ENCODE peak calls at places on chromosomes 6 and 20, in four cellular contexts. M, F, I and T are unnamed samples.

GRCh38 chr20:57999465-58000111 is 228.9 kb downstream of the ANKRD60 start:
- DNase-seq in M (no peak), F (peak), I (no peak), T (no peak)

GRCh38 chr6:162973141-162973872 is 245.5 kb downstream of the PACRG start:
- DNase-seq in I (no peak), M (no peak), F (no peak), T (peak)

GRCh38 chr20:32607324-32607723 is 22.2 kb upstream of the NOL4L start:
- DNase-seq in I (no peak), F (no peak), M (no peak), T (no peak)

GRCh38 chr6:159541296-159541695 is 151.7 kb downstream of the SOD2 start:
- DNase-seq in M (no peak), I (no peak), F (no peak), T (no peak)

GRCh38 chr6:15299430-15300131 is 53.7 kb downstream of the JARID2 start:
- DNase-seq in F (peak), M (peak), I (no peak), T (peak)

GRCh38 chr20:35698298-35699126 is 640 bp downstream of the NFS1 start:
- DNase-seq in M (peak), F (peak), I (no peak), T (no peak)

GRCh38 chr6:14903176-14904088 is 342.4 kb upstream of the JARID2 start:
- DNase-seq in I (no peak), F (no peak), M (peak), T (no peak)

GRCh38 chr20:4989570-4989969 is 11.7 kb downstream of the SLC23A2 start:
- DNase-seq in I (no peak), M (no peak), F (no peak), T (no peak)

GRCh38 chr6:79158856-79159516 is 75.5 kb downstream of the HMGN3 start:
- DNase-seq in F (no peak), M (no peak), I (no peak), T (no peak)

GRCh38 chr20:59850018-59850641 is 83.3 kb downstream of the SYCP2 start:
- DNase-seq in I (no peak), M (no peak), F (no peak), T (no peak)

GRCh38 chr6:138278326-138278725 is 60.0 kb upstream of the PBOV1 start:
- DNase-seq in M (no peak), I (no peak), F (peak), T (no peak)

GRCh38 chr6:132978685-132979084 is 164.3 kb downstream of the RPS12 start:
- DNase-seq in I (no peak), F (no peak), M (no peak), T (no peak)

GRCh38 chr6:75118925-75119515 is 86.8 kb downstream of the COL12A1 start:
- DNase-seq in M (no peak), F (no peak), I (no peak), T (no peak)

GRCh38 chr6:40671338-40672050 is 84.3 kb upstream of the LRFN2 start:
- DNase-seq in I (no peak), M (no peak), F (no peak), T (no peak)

GRCh38 chr6:121651420-121651819 is 216.0 kb downstream of the GJA1 start:
- DNase-seq in F (no peak), M (no peak), I (no peak), T (no peak)

GRCh38 chr6:140269766-140270165 is 895.3 kb upstream of the CITED2 start:
- DNase-seq in I (no peak), M (no peak), F (no peak), T (no peak)

GRCh38 chr6:72952808-72953630 is 272.3 kb downstream of the KHDC1L start:
- DNase-seq in F (no peak), I (no peak), M (no peak), T (no peak)

GRCh38 chr6:42315991-42316378 is 98.3 kb upstream of the MRPS10 start:
- DNase-seq in M (peak), F (no peak), I (no peak), T (no peak)

GRCh38 chr6:143555582-143555981 is 44.1 kb upstream of the FUCA2 start:
- DNase-seq in F (no peak), M (no peak), I (no peak), T (no peak)

GRCh38 chr6:137817219-137817618 is 49.8 kb upstream of the TNFAIP3 start:
- DNase-seq in M (no peak), F (no peak), I (no peak), T (no peak)

GRCh38 chr6:74936886-74937285 is 269.0 kb downstream of the COL12A1 start:
- DNase-seq in I (no peak), F (no peak), M (no peak), T (no peak)

GRCh38 chr6:33206864-33207568 is 1.3 kb upstream of the RING1 start:
- DNase-seq in I (no peak), F (no peak), M (peak), T (no peak)

DNA sequence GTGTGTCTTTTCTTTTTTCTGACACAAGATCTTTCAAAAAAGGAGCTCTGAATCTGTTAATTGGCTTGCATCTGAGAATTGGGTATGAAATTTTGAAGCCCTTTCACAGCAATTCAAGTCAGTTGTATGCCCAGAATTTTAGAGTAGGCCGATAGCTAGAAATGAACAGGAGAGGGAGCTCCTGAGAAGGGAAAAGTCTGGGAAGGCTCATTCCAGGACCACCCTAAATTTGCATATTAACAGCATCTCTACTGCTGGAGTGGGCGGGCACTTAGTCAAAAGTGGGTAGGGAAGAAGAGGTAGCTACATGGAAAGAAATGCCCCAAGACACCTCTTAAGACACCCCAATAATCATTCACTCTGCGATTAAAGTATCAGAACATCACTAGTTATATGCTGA is 928.3 kb downstream of the TBC1D32 start:
- DNase-seq in F (peak), M (no peak), I (no peak), T (no peak)
- TF ChIP-seq CTCF in F (no peak), M (no peak), I (no peak), T (no peak)

GRCh38 chr6:1821188-1822183 is 211.8 kb downstream of the FOXC1 start:
- DNase-seq in M (no peak), F (no peak), I (no peak), T (no peak)
- H3K4me3 ChIP-seq in M (no peak), F (no peak), I (no peak), T (no peak)

DNA sequence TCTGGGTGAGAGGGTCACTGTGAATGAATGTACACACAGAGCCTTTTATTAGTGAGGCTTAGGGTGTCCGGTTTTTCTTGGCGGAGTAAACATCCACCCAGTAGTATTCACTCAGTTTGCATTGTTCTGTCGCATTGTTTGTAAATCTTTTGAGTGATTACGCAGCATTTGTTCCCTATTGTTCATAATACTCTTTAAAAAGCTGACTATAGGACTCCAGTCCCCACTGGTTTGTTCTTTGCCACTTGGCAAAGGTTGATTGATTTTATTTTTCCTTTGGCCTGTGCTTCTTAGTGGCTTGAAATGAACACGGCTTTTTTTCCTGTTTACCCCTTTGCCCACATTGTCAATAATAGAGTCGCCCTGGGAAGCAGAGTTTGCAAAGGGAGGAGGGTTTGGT is 130.1 kb upstream of the ESR1 start:
- DNase-seq in M (no peak), F (no peak), I (no peak), T (no peak)
- TF ChIP-seq POLR2A in M (no peak), F (no peak), I (no peak), T (no peak)

DNA sequence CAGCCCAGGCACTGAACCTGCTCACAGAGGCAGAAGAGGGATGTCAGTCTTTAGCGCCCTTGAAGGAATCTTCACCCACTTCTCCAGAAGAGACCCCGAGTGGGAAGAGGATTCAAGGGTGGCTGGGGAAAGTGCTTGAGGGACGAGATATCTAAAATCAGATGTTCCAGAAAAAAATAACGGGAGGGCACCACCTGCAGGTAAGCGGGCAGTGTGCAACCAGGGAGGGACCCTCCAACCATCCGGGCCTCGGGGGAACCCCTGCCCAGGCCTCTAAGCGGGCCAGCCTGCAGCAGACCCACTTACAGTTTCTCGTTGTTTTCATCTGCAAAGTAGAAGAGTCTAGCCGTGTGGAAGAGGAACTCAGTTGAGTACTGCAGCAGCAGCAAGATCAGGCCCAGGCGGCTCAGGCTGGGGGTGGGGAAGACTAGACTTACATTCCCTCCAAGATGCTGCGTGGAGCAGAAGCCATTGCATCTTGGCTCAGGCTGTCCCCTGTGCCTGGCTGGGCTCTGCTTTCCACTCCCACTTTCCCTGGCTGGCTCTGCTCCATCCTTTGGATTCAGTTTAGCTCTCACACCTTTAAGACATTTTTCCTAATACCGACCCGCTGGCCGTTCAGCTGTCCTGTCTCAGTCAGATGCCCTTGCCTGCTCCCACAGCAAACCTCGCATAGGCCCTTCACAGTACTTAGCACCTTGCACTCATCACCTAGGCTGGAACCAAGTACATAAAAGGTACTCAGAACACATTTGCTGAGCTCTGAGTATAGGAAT is 70.9 kb downstream of the TRAM2 start:
- DNase-seq in M (peak), I (peak), F (no peak), T (no peak)
- TF ChIP-seq CTCF in M (no peak), I (no peak), F (peak), T (no peak)

GRCh38 chr6:166949533-166950442 is 6.6 kb downstream of the RNASET2 start:
- DNase-seq in F (no peak), I (no peak), M (peak), T (no peak)
- H3K4me3 ChIP-seq in F (peak), I (no peak), M (no peak), T (no peak)